ENCODE peak calls at places on chromosome X, in ten cellular contexts. O is HS-5; C is AG04450; Z is naive thymus-derived CD4-positive, alpha-beta T cell; P is left colon; K is lower lobe of right lung; W is ELR; A is HTR-8/SVneo; Y is midbrain; F is activated CD4-positive, CD25-positive, alpha-beta regulatory T cell. H is an unnamed sample.

GRCh38 chrX:107677909-107678308 is 49.6 kb downstream of the PRPS1 start:
- DNase-seq in O (no peak), C (no peak), Z (no peak), P (no peak), K (no peak), W (no peak), A (no peak), Y (no peak), F (no peak), H (no peak)

GRCh38 chrX:2325076-2325784 is 175.5 kb downstream of the DHRSX start:
- DNase-seq in O (no peak), C (peak), Z (peak), P (peak), K (peak), W (no peak), A (no peak), Y (no peak), F (no peak), H (no peak)

GRCh38 chrX:78573630-78574029 is 85.5 kb downstream of the RTL3 start:
- DNase-seq in O (no peak), C (no peak), Z (no peak), P (no peak), K (no peak), W (no peak), A (no peak), Y (no peak), F (no peak), H (no peak)

GRCh38 chrX:98203800-98204199 is 1320.1 kb downstream of the RPA4 start:
- DNase-seq in O (no peak), C (no peak), Z (no peak), P (no peak), K (no peak), W (no peak), A (no peak), Y (no peak), F (no peak), H (no peak)

GRCh38 chrX:130975947-130976346 is 72.9 kb upstream of the ENOX2 start:
- DNase-seq in O (peak), C (peak), Z (peak), P (peak), K (no peak), W (peak), A (no peak), Y (peak), F (no peak), H (no peak)

GRCh38 chrX:96837808-96838207 is 45.9 kb upstream of the RPA4 start:
- DNase-seq in O (no peak), C (no peak), Z (no peak), P (no peak), K (no peak), W (peak), A (no peak), Y (no peak), F (no peak), H (no peak)

GRCh38 chrX:130378008-130378669 is 7.3 kb downstream of the GPR119 start:
- DNase-seq in O (no peak), C (no peak), Z (no peak), P (no peak), K (no peak), W (no peak), A (no peak), Y (peak), F (no peak), H (no peak)

GRCh38 chrX:117860517-117860916 is 256.1 kb downstream of the KLHL13 start:
- DNase-seq in O (no peak), C (no peak), Z (no peak), P (no peak), K (no peak), W (no peak), A (no peak), Y (no peak), F (no peak), H (no peak)

GRCh38 chrX:136166221-136166855 is 19.0 kb downstream of the FHL1 start:
- DNase-seq in O (no peak), C (no peak), Z (no peak), P (no peak), K (no peak), W (peak), A (no peak), Y (no peak), F (no peak), H (no peak)

GRCh38 chrX:47187106-47187677 is 6.4 kb upstream of the UBA1 start:
- DNase-seq in O (no peak), C (no peak), Z (no peak), P (no peak), K (no peak), W (peak), A (no peak), Y (no peak), F (no peak), H (no peak)

GRCh38 chrX:56231706-56232105 is 450 bp upstream of the KLF8 start:
- DNase-seq in O (no peak), C (no peak), Z (no peak), P (no peak), K (no peak), W (no peak), A (no peak), Y (no peak), F (no peak), H (no peak)

GRCh38 chrX:133655262-133655913 is 240.1 kb upstream of the GPC4 start:
- DNase-seq in O (no peak), C (no peak), Z (no peak), P (no peak), K (no peak), W (no peak), A (no peak), Y (no peak), F (no peak), H (no peak)

H was measured in HS-27A.